ENCODE peak calls at places on chromosomes 2 and 18, in six cellular contexts. Q is Calu3; X is activated CD8-positive, alpha-beta memory T cell treated with anti-CD3 and anti-CD28 coated beads, Interleukin-2, amount 10 ng/mL, durations not matched to agents 7 days and 5 days; U is dorsolateral prefrontal cortex; T is GM12864; B is activated gamma-delta T cell treated with anti-CD3 and anti-CD28 coated beads, Interleukin-2, amount 50 U/mL, for 16 hours. E is an unnamed sample.
A peak's percentile ranks its signal among the peaks of the same experiment; 100 is the strongest.

GRCh38 chr2:222049946-222050345 is 248.9 kb downstream of the PAX3 start:
- DNase-seq in Q (no peak), X (no peak), U (no peak), T (no peak), B (no peak), E (no peak)

GRCh38 chr2:42048318-42049251 is 764 bp downstream of the PKDCC start:
- DNase-seq in Q (peak; percentile 29), X (no peak), U (no peak), T (no peak), B (no peak), E (no peak)

GRCh38 chr2:159604159-159604558 is 12.2 kb downstream of the BAZ2B start:
- DNase-seq in Q (no peak), X (no peak), U (no peak), T (no peak), B (no peak), E (no peak)

GRCh38 chr2:12803616-12804015 is 86.9 kb downstream of the TRIB2 start:
- DNase-seq in Q (no peak), X (no peak), U (no peak), T (no peak), B (no peak), E (no peak)

GRCh38 chr18:45874501-45875184 is 49.2 kb downstream of the SIGLEC15 start:
- DNase-seq in Q (no peak), X (peak; percentile 81), U (no peak), T (peak; percentile 70), B (peak; percentile 28), E (no peak)

GRCh38 chr2:43105586-43106562 is 120.5 kb downstream of the ZFP36L2 start:
- DNase-seq in Q (peak; percentile 33), X (no peak), U (no peak), T (peak; percentile 25), B (no peak), E (peak; percentile 56)

GRCh38 chr18:57621252-57621607 is 406 bp downstream of the NARS1 start:
- DNase-seq in Q (peak; percentile 12), X (no peak), U (no peak), T (no peak), B (peak; percentile 9), E (no peak)

GRCh38 chr2:144504191-144504590 is 15.7 kb downstream of the ZEB2 start:
- DNase-seq in Q (no peak), X (no peak), U (no peak), T (no peak), B (no peak), E (no peak)

GRCh38 chr2:239967244-239968036 is 57.7 kb downstream of the NDUFA10 start:
- DNase-seq in Q (no peak), X (no peak), U (no peak), T (no peak), B (no peak), E (no peak)

GRCh38 chr2:235267251-235267650 is 226.6 kb upstream of the AGAP1 start:
- DNase-seq in Q (no peak), X (no peak), U (no peak), T (no peak), B (no peak), E (no peak)

GRCh38 chr18:22493255-22493654 is 75.5 kb upstream of the CTAGE1 start:
- DNase-seq in Q (no peak), X (no peak), U (no peak), T (no peak), B (no peak), E (no peak)